ENCODE peak calls at places on chromosomes 6 and 20, in five cellular contexts. G is activated CD8-positive, alpha-beta T cell treated with anti-CD3 and anti-CD28 coated beads, Interleukin-2, amount 10 ng/mL, durations not matched to agents 7 days and 5 days; D is nephron progenitor cell; K is non-pigmented ciliary epithelial cell; M is prostate gland. R is an unnamed sample.

GRCh38 chr6:34809914-34810882 is 18.3 kb downstream of the BLTP3A start:
- DNase-seq in D (no peak), M (no peak), G (no peak), K (no peak), R (no peak)

GRCh38 chr6:106080106-106081095 is 5.7 kb upstream of the PRDM1 start:
- DNase-seq in G (no peak), D (no peak), M (no peak), K (no peak), R (no peak)

GRCh38 chr6:144314003-144314485 is 28.9 kb downstream of the UTRN start:
- DNase-seq in K (no peak), D (no peak), M (no peak), G (no peak), R (no peak)

GRCh38 chr6:140857734-140858380 is 1274.9 kb upstream of the GJE1 start:
- DNase-seq in G (no peak), M (no peak), K (peak; percentile 91), D (no peak), R (no peak)

GRCh38 chr6:89970609-89971337 is 76.5 kb downstream of the GJA10 start:
- DNase-seq in D (peak; percentile 36), K (no peak), M (peak; percentile 40), G (no peak), R (peak; percentile 49)

GRCh38 chr6:39059496-39060310 is 11.1 kb downstream of the GLP1R start:
- DNase-seq in D (no peak), K (no peak), G (no peak), M (no peak), R (peak; percentile 42)

GRCh38 chr6:32933661-32934085 is 7.2 kb downstream of the HLA-DMB start:
- DNase-seq in K (peak; percentile 27), D (peak; percentile 79), G (peak; percentile 80), M (peak; percentile 74), R (peak; percentile 80)

GRCh38 chr6:29815118-29815750 is 12.4 kb upstream of the HLA-G start:
- DNase-seq in M (no peak), K (no peak), G (no peak), D (no peak), R (no peak)

GRCh38 chr20:52259295-52259694 is 67.7 kb upstream of the ZFP64 start:
- DNase-seq in D (no peak), G (no peak), M (no peak), K (no peak), R (peak; percentile 53)

GRCh38 chr20:3177746-3178477 is 4.6 kb upstream of the LZTS3 start:
- DNase-seq in D (no peak), M (no peak), K (no peak), G (no peak), R (no peak)

GRCh38 chr6:101429291-101429690 is 35.8 kb downstream of the GRIK2 start:
- DNase-seq in M (no peak), D (no peak), K (no peak), G (no peak), R (no peak)

GRCh38 chr6:37122861-37123260 is 47.1 kb upstream of the PIM1 start:
- DNase-seq in G (no peak), M (no peak), K (no peak), D (no peak), R (no peak)

GRCh38 chr6:63635165-63635562 is 438 bp upstream of the PHF3 start:
- DNase-seq in K (no peak), D (no peak), G (no peak), M (peak; percentile 5), R (no peak)

GRCh38 chr6:56962451-56962850 is 7.5 kb downstream of the BEND6 start:
- DNase-seq in K (no peak), D (no peak), G (no peak), M (no peak), R (no peak)

GRCh38 chr6:43887906-43888683 is 118.1 kb downstream of the VEGFA start:
- DNase-seq in K (no peak), G (no peak), M (no peak), D (no peak), R (no peak)

GRCh38 chr6:79421707-79422484 is 115.3 kb downstream of the LCA5 start:
- DNase-seq in M (no peak), D (no peak), K (peak; percentile 94), G (no peak), R (peak; percentile 65)

R was measured in BE2C.